ENCODE peak calls at places on chromosomes 5 and 9, in five cellular contexts. Z is hepatocyte, H is left lung, L is aorta, Y is H7. N is an unnamed sample.

GRCh38 chr9:3508078-3508431 is 17.7 kb downstream of the RFX3 start:
- DNase-seq in Z (no peak), H (no peak), L (no peak), Y (no peak), N (no peak)

GRCh38 chr5:1315709-1316587 is 21.1 kb upstream of the TERT start:
- DNase-seq in Z (peak; percentile 78), H (peak; percentile 84), L (peak; percentile 32), Y (peak; percentile 87), N (peak; percentile 17)

GRCh38 chr5:5492087-5492933 is 69.8 kb downstream of the ICE1 start:
- DNase-seq in Z (peak; percentile 65), H (no peak), L (no peak), Y (peak; percentile 60), N (no peak)

GRCh38 chr5:11054014-11054413 is 293.0 kb upstream of the DAP start:
- DNase-seq in Z (no peak), H (no peak), L (no peak), Y (no peak), N (no peak)

GRCh38 chr9:29043070-29043469 is 1469.8 kb upstream of the C9orf72 start:
- DNase-seq in Z (no peak), H (no peak), L (no peak), Y (no peak), N (no peak)

GRCh38 chr5:127076730-127077129 is 3.4 kb upstream of the C5orf63 start:
- DNase-seq in Z (no peak), H (no peak), L (no peak), Y (peak; percentile 64), N (no peak)

GRCh38 chr9:136774416-136775045 is 10.2 kb upstream of the LCN15 start:
- DNase-seq in Z (no peak), H (peak; percentile 24), L (peak; percentile 26), Y (no peak), N (no peak)

GRCh38 chr5:147369742-147370374 is 135.0 kb downstream of the STK32A start:
- DNase-seq in Z (no peak), H (no peak), L (no peak), Y (no peak), N (no peak)

GRCh38 chr5:159184236-159184635 is 25.1 kb downstream of the RNF145 start:
- DNase-seq in Z (no peak), H (no peak), L (no peak), Y (no peak), N (no peak)

GRCh38 chr5:179732918-179733763 is 519 bp downstream of the MAML1 start:
- DNase-seq in Z (peak; percentile 62), H (no peak), L (peak; percentile 63), Y (no peak), N (peak; percentile 35)

GRCh38 chr9:128438343-128439109 is 17.3 kb upstream of the ODF2 start:
- DNase-seq in Z (peak; percentile 88), H (peak; percentile 94), L (peak; percentile 92), Y (peak; percentile 97), N (peak; percentile 81)

GRCh38 chr9:128729302-128729701 is 5.4 kb upstream of the ZDHHC12 start:
- DNase-seq in Z (no peak), H (no peak), L (no peak), Y (no peak), N (no peak)

GRCh38 chr5:5156461-5157082 is 16.4 kb downstream of the ADAMTS16 start:
- DNase-seq in Z (no peak), H (no peak), L (no peak), Y (no peak), N (no peak)

GRCh38 chr9:108837530-108837929 is 18.3 kb downstream of the ACTL7B start:
- DNase-seq in Z (no peak), H (no peak), L (no peak), Y (no peak), N (no peak)

GRCh38 chr5:76867827-76868693 is 18.2 kb downstream of the S100Z start:
- DNase-seq in Z (peak; percentile 83), H (no peak), L (peak; percentile 59), Y (peak; percentile 68), N (peak; percentile 29)

GRCh38 chr9:75239176-75239575 is 150.9 kb downstream of the OSTF1 start:
- DNase-seq in Z (peak; percentile 45), H (no peak), L (peak; percentile 57), Y (no peak), N (no peak)

GRCh38 chr5:6859951-6860638 is 146.9 kb downstream of the TENT4A start:
- DNase-seq in Z (no peak), H (no peak), L (no peak), Y (no peak), N (no peak)

GRCh38 chr9:82791685-82792084 is 271.3 kb downstream of the RASEF start:
- DNase-seq in Z (no peak), H (no peak), L (no peak), Y (no peak), N (no peak)

GRCh38 chr9:124505006-124505900 is 1.9 kb downstream of the NR5A1 start:
- DNase-seq in Z (no peak), H (peak; percentile 66), L (no peak), Y (peak; percentile 87), N (no peak)

GRCh38 chr9:136695435-136695895 is 8.2 kb upstream of the AGPAT2 start:
- DNase-seq in Z (no peak), H (peak; percentile 90), L (no peak), Y (no peak), N (no peak)

GRCh38 chr9:128619779-128620178 is 36.9 kb downstream of the DYNC2I2 start:
- DNase-seq in Z (no peak), H (peak; percentile 20), L (no peak), Y (no peak), N (no peak)

GRCh38 chr5:64207978-64208377 is 42.3 kb downstream of the RNF180 start:
- DNase-seq in Z (no peak), H (no peak), L (no peak), Y (no peak), N (no peak)

GRCh38 chr5:132096904-132097303 is 23.3 kb downstream of the CSF2 start:
- DNase-seq in Z (no peak), H (no peak), L (no peak), Y (no peak), N (no peak)

GRCh38 chr9:9893837-9894236 is 719.0 kb downstream of the PTPRD start:
- DNase-seq in Z (no peak), H (no peak), L (no peak), Y (no peak), N (no peak)

GRCh38 chr5:139851558-139851957 is 56.0 kb downstream of the PSD2 start:
- DNase-seq in Z (no peak), H (peak; percentile 54), L (no peak), Y (no peak), N (peak; percentile 57)

GRCh38 chr5:43315262-43315661 is 2.0 kb upstream of the HMGCS1 start:
- DNase-seq in Z (peak; percentile 57), H (no peak), L (no peak), Y (no peak), N (no peak)

GRCh38 chr5:149403923-149404745 is 25.0 kb upstream of the IL17B start:
- DNase-seq in Z (peak; percentile 12), H (no peak), L (peak; percentile 35), Y (no peak), N (peak; percentile 52)

GRCh38 chr9:128026255-128027165 is 40.6 kb downstream of the NAIF1 start:
- DNase-seq in Z (no peak), H (no peak), L (peak; percentile 47), Y (no peak), N (no peak)

GRCh38 chr5:151427258-151427657 is 20.1 kb upstream of the SLC36A1 start:
- DNase-seq in Z (no peak), H (no peak), L (no peak), Y (peak; percentile 42), N (no peak)

GRCh38 chr5:91928751-91929521 is 545.8 kb upstream of the ARRDC3 start:
- DNase-seq in Z (peak; percentile 13), H (no peak), L (no peak), Y (peak; percentile 15), N (no peak)

GRCh38 chr5:143052967-143053682 is 282.9 kb downstream of the ARHGAP26 start:
- DNase-seq in Z (no peak), H (no peak), L (no peak), Y (no peak), N (no peak)

GRCh38 chr5:143056331-143056689 is 286.1 kb downstream of the ARHGAP26 start:
- DNase-seq in Z (no peak), H (no peak), L (no peak), Y (no peak), N (no peak)

GRCh38 chr5:143055596-143056330 is 285.6 kb downstream of the ARHGAP26 start:
- DNase-seq in Z (no peak), H (no peak), L (no peak), Y (no peak), N (no peak)

GRCh38 chr5:143053780-143054179 is 283.6 kb downstream of the ARHGAP26 start:
- DNase-seq in Z (no peak), H (no peak), L (no peak), Y (no peak), N (no peak)

DNA sequence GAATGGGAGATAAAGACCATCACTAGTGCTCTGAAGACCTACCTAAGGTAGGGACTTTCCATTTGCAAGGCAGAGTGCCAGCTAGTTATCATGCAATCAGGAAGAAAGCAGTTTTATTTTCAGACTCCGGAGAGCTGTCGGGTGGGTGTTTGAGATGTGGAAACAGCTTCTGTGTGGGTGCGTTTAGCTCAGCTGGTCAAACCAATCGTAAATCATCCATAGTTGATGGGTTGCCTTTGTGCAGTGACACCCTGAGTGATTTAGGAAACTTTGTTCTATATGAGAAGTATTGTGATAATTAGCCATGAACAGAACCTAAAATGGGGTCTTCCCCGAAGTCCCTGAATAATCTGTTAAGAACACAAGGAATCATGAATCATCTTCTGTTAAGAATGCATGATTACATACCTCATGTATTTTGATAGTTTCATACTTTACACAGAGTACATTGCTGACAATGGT is 284.3 kb downstream of the ARHGAP26 start:
- DNase-seq in Z (no peak), H (no peak), L (no peak), Y (no peak), N (no peak)
- H3K4me3 ChIP-seq in Z (no peak overlapping the region), H (no peak overlapping the region), L (no peak overlapping the region), Y (no peak overlapping the region), N (no peak overlapping the region)

GRCh38 chr5:134001938-134002731 is 2.6 kb downstream of the VDAC1 start:
- DNase-seq in Z (no peak), H (no peak), L (no peak), Y (peak; percentile 7), N (no peak)
- H3K4me3 ChIP-seq in Z (no peak overlapping the region), H (no peak overlapping the region), L (no peak overlapping the region), Y (no peak overlapping the region), N (no peak overlapping the region)

GRCh38 chr5:142492781-142493281 is 168.0 kb upstream of the SPRY4 start:
- DNase-seq in Z (no peak), H (no peak), L (no peak), Y (no peak), N (no peak)
- H3K4me3 ChIP-seq in Z (no peak overlapping the region), H (no peak overlapping the region), L (no peak overlapping the region), Y (no peak overlapping the region), N (no peak overlapping the region)

GRCh38 chr9:23779220-23779619 is 46.8 kb downstream of the ELAVL2 start:
- DNase-seq in Z (peak; percentile 15), H (no peak), L (no peak), Y (peak; percentile 37), N (no peak)
- H3K4me3 ChIP-seq in Z (no peak overlapping the region), H (no peak overlapping the region), L (no peak overlapping the region), Y (no peak overlapping the region), N (no peak overlapping the region)

N was measured in tibial artery.